ENCODE peak calls at places on chromosomes 7 and 10, in nine cellular contexts. One of them, this sample, is unnamed.

GRCh38 chr7:84043661-84044191 is 150.9 kb downstream of the SEMA3A start:
- DNase-seq in amniotic stem cell: no peak
- DNase-seq in stimulated activated CD4-positive, alpha-beta T cell treated with anti-CD3 and anti-CD28 coated beads, Interleukin-12 subunit alpha, Interleukin-12 subunit beta, amount 100 ng/mL, for 48 hours: no peak
- DNase-seq in ovary: no peak
- DNase-seq in activated CD4-positive, CD25-positive, alpha-beta regulatory T cell: no peak
- DNase-seq in foreskin fibroblast: peak
- DNase-seq in pons: peak
- DNase-seq in SIG-M5: no peak
- DNase-seq in fibroblast of mammary gland: peak
- DNase-seq in this sample: no peak

GRCh38 chr7:81929386-81929785 is 159.5 kb upstream of the HGF start:
- DNase-seq in stimulated activated CD4-positive, alpha-beta T cell treated with anti-CD3 and anti-CD28 coated beads, Interleukin-12 subunit alpha, Interleukin-12 subunit beta, amount 100 ng/mL, for 48 hours: no peak
- DNase-seq in SIG-M5: no peak
- DNase-seq in amniotic stem cell: no peak
- DNase-seq in activated CD4-positive, CD25-positive, alpha-beta regulatory T cell: no peak
- DNase-seq in fibroblast of mammary gland: peak
- DNase-seq in ovary: no peak
- DNase-seq in foreskin fibroblast: peak
- DNase-seq in pons: no peak
- DNase-seq in this sample: no peak

GRCh38 chr7:84744388-84744787 is 442.5 kb downstream of the SEMA3D start:
- DNase-seq in ovary: no peak
- DNase-seq in foreskin fibroblast: peak
- DNase-seq in amniotic stem cell: no peak
- DNase-seq in SIG-M5: no peak
- DNase-seq in stimulated activated CD4-positive, alpha-beta T cell treated with anti-CD3 and anti-CD28 coated beads, Interleukin-12 subunit alpha, Interleukin-12 subunit beta, amount 100 ng/mL, for 48 hours: no peak
- DNase-seq in fibroblast of mammary gland: no peak
- DNase-seq in pons: no peak
- DNase-seq in activated CD4-positive, CD25-positive, alpha-beta regulatory T cell: no peak
- DNase-seq in this sample: no peak

GRCh38 chr10:99560277-99561126 is 27.8 kb downstream of the NKX2-3 start:
- DNase-seq in activated CD4-positive, CD25-positive, alpha-beta regulatory T cell: no peak
- DNase-seq in SIG-M5: no peak
- DNase-seq in ovary: no peak
- DNase-seq in amniotic stem cell: peak
- DNase-seq in foreskin fibroblast: peak
- DNase-seq in pons: peak
- DNase-seq in fibroblast of mammary gland: peak
- DNase-seq in stimulated activated CD4-positive, alpha-beta T cell treated with anti-CD3 and anti-CD28 coated beads, Interleukin-12 subunit alpha, Interleukin-12 subunit beta, amount 100 ng/mL, for 48 hours: no peak
- DNase-seq in this sample: peak

GRCh38 chr7:111650456-111650999 is 88.2 kb upstream of the IMMP2L start:
- DNase-seq in SIG-M5: no peak
- DNase-seq in amniotic stem cell: no peak
- DNase-seq in fibroblast of mammary gland: peak
- DNase-seq in ovary: no peak
- DNase-seq in stimulated activated CD4-positive, alpha-beta T cell treated with anti-CD3 and anti-CD28 coated beads, Interleukin-12 subunit alpha, Interleukin-12 subunit beta, amount 100 ng/mL, for 48 hours: no peak
- DNase-seq in activated CD4-positive, CD25-positive, alpha-beta regulatory T cell: no peak
- DNase-seq in foreskin fibroblast: peak
- DNase-seq in pons: no peak
- DNase-seq in this sample: no peak

GRCh38 chr10:112687647-112688046 is 240.6 kb downstream of the VTI1A start:
- DNase-seq in stimulated activated CD4-positive, alpha-beta T cell treated with anti-CD3 and anti-CD28 coated beads, Interleukin-12 subunit alpha, Interleukin-12 subunit beta, amount 100 ng/mL, for 48 hours: no peak
- DNase-seq in amniotic stem cell: no peak
- DNase-seq in ovary: no peak
- DNase-seq in foreskin fibroblast: peak
- DNase-seq in pons: no peak
- DNase-seq in fibroblast of mammary gland: peak
- DNase-seq in activated CD4-positive, CD25-positive, alpha-beta regulatory T cell: no peak
- DNase-seq in SIG-M5: no peak
- DNase-seq in this sample: no peak

GRCh38 chr7:11436317-11436716 is 395.7 kb downstream of the THSD7A start:
- DNase-seq in foreskin fibroblast: peak
- DNase-seq in activated CD4-positive, CD25-positive, alpha-beta regulatory T cell: no peak
- DNase-seq in ovary: no peak
- DNase-seq in pons: no peak
- DNase-seq in SIG-M5: no peak
- DNase-seq in fibroblast of mammary gland: peak
- DNase-seq in amniotic stem cell: no peak
- DNase-seq in stimulated activated CD4-positive, alpha-beta T cell treated with anti-CD3 and anti-CD28 coated beads, Interleukin-12 subunit alpha, Interleukin-12 subunit beta, amount 100 ng/mL, for 48 hours: no peak
- DNase-seq in this sample: no peak

GRCh38 chr10:121309164-121309563 is 289.1 kb downstream of the FGFR2 start:
- DNase-seq in activated CD4-positive, CD25-positive, alpha-beta regulatory T cell: no peak
- DNase-seq in fibroblast of mammary gland: no peak
- DNase-seq in foreskin fibroblast: no peak
- DNase-seq in SIG-M5: no peak
- DNase-seq in pons: peak
- DNase-seq in ovary: no peak
- DNase-seq in amniotic stem cell: no peak
- DNase-seq in stimulated activated CD4-positive, alpha-beta T cell treated with anti-CD3 and anti-CD28 coated beads, Interleukin-12 subunit alpha, Interleukin-12 subunit beta, amount 100 ng/mL, for 48 hours: no peak
- DNase-seq in this sample: no peak

GRCh38 chr10:3773465-3774017 is 11.5 kb downstream of the KLF6 start:
- DNase-seq in ovary: no peak
- DNase-seq in pons: no peak
- DNase-seq in activated CD4-positive, CD25-positive, alpha-beta regulatory T cell: no peak
- DNase-seq in stimulated activated CD4-positive, alpha-beta T cell treated with anti-CD3 and anti-CD28 coated beads, Interleukin-12 subunit alpha, Interleukin-12 subunit beta, amount 100 ng/mL, for 48 hours: no peak
- DNase-seq in foreskin fibroblast: peak
- DNase-seq in fibroblast of mammary gland: peak
- DNase-seq in amniotic stem cell: no peak
- DNase-seq in SIG-M5: no peak
- DNase-seq in this sample: no peak

This sample was measured in Ammon's horn.